ENCODE peak calls at places on chromosome 3, in six cellular contexts. V is stimulated activated CD4-positive, alpha-beta T cell treated with anti-CD3 and anti-CD28 coated beads, Interleukin-12 subunit alpha, Interleukin-12 subunit beta, amount 100 ng/mL, for 48 hours; Q is mesendoderm; I is left cardiac atrium; P is NCI-H1105; F is myocyte. G is an unnamed sample.
A peak's percentile ranks its signal among the peaks of the same experiment; 100 is the strongest.

GRCh38 chr3:127531821-127532220 is 58.7 kb downstream of the TPRA1 start:
- DNase-seq in V (no peak), Q (no peak), I (no peak), P (no peak), F (no peak), G (no peak)

GRCh38 chr3:72068621-72069020 is 283.7 kb upstream of the PROK2 start:
- DNase-seq in V (no peak), Q (no peak), I (no peak), P (no peak), F (no peak), G (no peak)

GRCh38 chr3:101084404-101084803 is 91.2 kb upstream of the ABI3BP start:
- DNase-seq in V (no peak), Q (no peak), I (no peak), P (no peak), F (peak; percentile 64), G (no peak)

GRCh38 chr3:171365489-171365888 is 94.7 kb downstream of the TNIK start:
- DNase-seq in V (no peak), Q (no peak), I (no peak), P (no peak), F (no peak), G (no peak)

GRCh38 chr3:31896643-31897433 is 84.2 kb downstream of the OSBPL10 start:
- DNase-seq in V (no peak), Q (no peak), I (no peak), P (no peak), F (no peak), G (no peak)

GRCh38 chr3:186772281-186772885 is 11.0 kb upstream of the EIF4A2 start:
- DNase-seq in V (no peak), Q (no peak), I (no peak), P (no peak), F (no peak), G (no peak)

GRCh38 chr3:107543666-107544065 is 20.9 kb downstream of the BBX start:
- DNase-seq in V (no peak), Q (peak; percentile 23), I (no peak), P (no peak), F (peak; percentile 16), G (no peak)

GRCh38 chr3:45966969-45967640 is 23.8 kb downstream of the CXCR6 start:
- DNase-seq in V (no peak), Q (no peak), I (no peak), P (no peak), F (no peak), G (no peak)

GRCh38 chr3:84066920-84067319 is 891.9 kb upstream of the CADM2 start:
- DNase-seq in V (no peak), Q (no peak), I (no peak), P (no peak), F (no peak), G (no peak)

GRCh38 chr3:43693594-43693993 is 2.9 kb downstream of the ABHD5 start:
- DNase-seq in V (no peak), Q (no peak), I (no peak), P (no peak), F (no peak), G (no peak)

GRCh38 chr3:127121850-127122249 is 71.1 kb upstream of the PRR23E start:
- DNase-seq in V (no peak), Q (no peak), I (no peak), P (no peak), F (no peak), G (no peak)

GRCh38 chr3:52809821-52810377 is 15.3 kb downstream of the ITIH3 start:
- DNase-seq in V (no peak), Q (no peak), I (no peak), P (no peak), F (no peak), G (no peak)

GRCh38 chr3:151171145-151171544 is 31.9 kb downstream of the GPR171 start:
- DNase-seq in V (no peak), Q (no peak), I (no peak), P (no peak), F (no peak), G (no peak)

GRCh38 chr3:135374571-135374970 is 579.5 kb downstream of the EPHB1 start:
- DNase-seq in V (no peak), Q (no peak), I (no peak), P (no peak), F (no peak), G (no peak)

GRCh38 chr3:67719333-67719732 is 64.9 kb upstream of the SUCLG2 start:
- DNase-seq in V (no peak), Q (no peak), I (no peak), P (no peak), F (no peak), G (peak; percentile 92)

GRCh38 chr3:192830279-192831110 is 87.2 kb downstream of the MB21D2 start:
- DNase-seq in V (no peak), Q (no peak), I (no peak), P (no peak), F (peak; percentile 56), G (no peak)